ENCODE peak calls at places on chromosomes 6 and 20, in five cellular contexts. One of them, this sample, is unnamed.

GRCh38 chr6:110529355-110529754 is 52.9 kb upstream of the SLC22A16 start:
- DNase-seq in AG04450: no peak
- DNase-seq in WTC11: no peak
- DNase-seq in breast epithelium: no peak
- DNase-seq in HFFc6: peak; percentile 81
- DNase-seq in this sample: no peak

GRCh38 chr6:10487668-10488327 is 33.4 kb upstream of the GCNT2 start:
- DNase-seq in AG04450: no peak
- DNase-seq in WTC11: peak; percentile 55
- DNase-seq in breast epithelium: no peak
- DNase-seq in HFFc6: no peak
- DNase-seq in this sample: no peak

GRCh38 chr6:134937426-134937825 is 12.5 kb downstream of the ALDH8A1 start:
- DNase-seq in AG04450: no peak
- DNase-seq in WTC11: no peak
- DNase-seq in breast epithelium: no peak
- DNase-seq in HFFc6: peak; percentile 28
- DNase-seq in this sample: no peak

GRCh38 chr20:14879020-14879697 is 541.7 kb upstream of the FLRT3 start:
- DNase-seq in AG04450: peak; percentile 4
- DNase-seq in WTC11: no peak
- DNase-seq in breast epithelium: no peak
- DNase-seq in HFFc6: no peak
- DNase-seq in this sample: no peak

GRCh38 chr20:9390441-9390840 is 123.9 kb upstream of the LAMP5 start:
- DNase-seq in AG04450: no peak
- DNase-seq in WTC11: no peak
- DNase-seq in breast epithelium: no peak
- DNase-seq in HFFc6: no peak
- DNase-seq in this sample: no peak

GRCh38 chr6:66970373-66970772 is 1263.3 kb upstream of the EYS start:
- DNase-seq in AG04450: no peak
- DNase-seq in WTC11: no peak
- DNase-seq in breast epithelium: no peak
- DNase-seq in HFFc6: no peak
- DNase-seq in this sample: no peak

GRCh38 chr20:8020314-8021079 is 936 bp upstream of the TMX4 start:
- DNase-seq in AG04450: no peak
- DNase-seq in WTC11: no peak
- DNase-seq in breast epithelium: no peak
- DNase-seq in HFFc6: no peak
- DNase-seq in this sample: no peak

GRCh38 chr6:155645328-155645727 is 189.7 kb upstream of the NOX3 start:
- DNase-seq in AG04450: no peak
- DNase-seq in WTC11: no peak
- DNase-seq in breast epithelium: no peak
- DNase-seq in HFFc6: peak; percentile 46
- DNase-seq in this sample: no peak

GRCh38 chr6:21278078-21278790 is 315.3 kb upstream of the SOX4 start:
- DNase-seq in AG04450: no peak
- DNase-seq in WTC11: no peak
- DNase-seq in breast epithelium: no peak
- DNase-seq in HFFc6: no peak
- DNase-seq in this sample: no peak

GRCh38 chr6:2030682-2031244 is 214.6 kb downstream of the GMDS start:
- DNase-seq in AG04450: no peak
- DNase-seq in WTC11: no peak
- DNase-seq in breast epithelium: no peak
- DNase-seq in HFFc6: no peak
- DNase-seq in this sample: no peak

GRCh38 chr6:95517004-95517403 is 60.3 kb upstream of the MANEA start:
- DNase-seq in AG04450: no peak
- DNase-seq in WTC11: no peak
- DNase-seq in breast epithelium: no peak
- DNase-seq in HFFc6: no peak
- DNase-seq in this sample: no peak

GRCh38 chr6:5302220-5302946 is 41.1 kb downstream of the FARS2 start:
- DNase-seq in AG04450: no peak
- DNase-seq in WTC11: no peak
- DNase-seq in breast epithelium: no peak
- DNase-seq in HFFc6: no peak
- DNase-seq in this sample: no peak

GRCh38 chr6:151485616-151486015 is 8.2 kb upstream of the CCDC170 start:
- DNase-seq in AG04450: no peak
- DNase-seq in WTC11: no peak
- DNase-seq in breast epithelium: no peak
- DNase-seq in HFFc6: no peak
- DNase-seq in this sample: no peak

GRCh38 chr6:155388546-155388945 is 67.1 kb downstream of the NOX3 start:
- DNase-seq in AG04450: no peak
- DNase-seq in WTC11: no peak
- DNase-seq in breast epithelium: no peak
- DNase-seq in HFFc6: no peak
- DNase-seq in this sample: no peak

GRCh38 chr20:14711681-14712080 is 374.3 kb upstream of the FLRT3 start:
- DNase-seq in AG04450: no peak
- DNase-seq in WTC11: no peak
- DNase-seq in breast epithelium: no peak
- DNase-seq in HFFc6: no peak
- DNase-seq in this sample: no peak

GRCh38 chr6:97656236-97656635 is 373.2 kb upstream of the MMS22L start:
- DNase-seq in AG04450: no peak
- DNase-seq in WTC11: no peak
- DNase-seq in breast epithelium: no peak
- DNase-seq in HFFc6: no peak
- DNase-seq in this sample: no peak

GRCh38 chr6:129502261-129502660 is 207.7 kb downstream of the ARHGAP18 start:
- DNase-seq in AG04450: no peak
- DNase-seq in WTC11: no peak
- DNase-seq in breast epithelium: no peak
- DNase-seq in HFFc6: no peak
- DNase-seq in this sample: no peak

GRCh38 chr6:2037230-2037926 is 208.0 kb downstream of the GMDS start:
- DNase-seq in AG04450: no peak
- DNase-seq in WTC11: no peak
- DNase-seq in breast epithelium: no peak
- DNase-seq in HFFc6: peak; percentile 4
- DNase-seq in this sample: no peak

GRCh38 chr20:55893031-55893430 is 112.3 kb downstream of the CBLN4 start:
- DNase-seq in AG04450: no peak
- DNase-seq in WTC11: no peak
- DNase-seq in breast epithelium: no peak
- DNase-seq in HFFc6: no peak
- DNase-seq in this sample: no peak

GRCh38 chr20:41574802-41575389 is 43.3 kb downstream of the CHD6 start:
- DNase-seq in AG04450: no peak
- DNase-seq in WTC11: no peak
- DNase-seq in breast epithelium: no peak
- DNase-seq in HFFc6: no peak
- DNase-seq in this sample: no peak

GRCh38 chr6:52049252-52050050 is 38.0 kb downstream of the PKHD1 start:
- DNase-seq in AG04450: no peak
- DNase-seq in WTC11: no peak
- DNase-seq in breast epithelium: no peak
- DNase-seq in HFFc6: peak; percentile 36
- DNase-seq in this sample: no peak

GRCh38 chr6:131460603-131460995 is 112.4 kb upstream of the ARG1 start:
- DNase-seq in AG04450: no peak
- DNase-seq in WTC11: no peak
- DNase-seq in breast epithelium: no peak
- DNase-seq in HFFc6: no peak
- DNase-seq in this sample: no peak

GRCh38 chr20:33944914-33945313 is 48.8 kb upstream of the RALY start:
- DNase-seq in AG04450: no peak
- DNase-seq in WTC11: no peak
- DNase-seq in breast epithelium: no peak
- DNase-seq in HFFc6: no peak
- DNase-seq in this sample: no peak

GRCh38 chr6:122853259-122853995 is 64.4 kb downstream of the SMPDL3A start:
- DNase-seq in AG04450: no peak
- DNase-seq in WTC11: no peak
- DNase-seq in breast epithelium: no peak
- DNase-seq in HFFc6: no peak
- DNase-seq in this sample: no peak

GRCh38 chr20:14807224-14807623 is 469.8 kb upstream of the FLRT3 start:
- DNase-seq in AG04450: no peak
- DNase-seq in WTC11: no peak
- DNase-seq in breast epithelium: no peak
- DNase-seq in HFFc6: no peak
- DNase-seq in this sample: no peak

GRCh38 chr20:60237981-60238380 is 279.8 kb downstream of the CDH26 start:
- DNase-seq in AG04450: no peak
- DNase-seq in WTC11: no peak
- DNase-seq in breast epithelium: no peak
- DNase-seq in HFFc6: no peak
- DNase-seq in this sample: no peak

GRCh38 chr6:116011520-116011919 is 49.2 kb downstream of the FRK start:
- DNase-seq in AG04450: no peak
- DNase-seq in WTC11: no peak
- DNase-seq in breast epithelium: peak; percentile 24
- DNase-seq in HFFc6: no peak
- DNase-seq in this sample: no peak

GRCh38 chr6:110544472-110544871 is 68.1 kb upstream of the SLC22A16 start:
- DNase-seq in AG04450: no peak
- DNase-seq in WTC11: no peak
- DNase-seq in breast epithelium: no peak
- DNase-seq in HFFc6: no peak
- DNase-seq in this sample: no peak

GRCh38 chr6:69232506-69233194 is 564.2 kb downstream of the LMBRD1 start:
- DNase-seq in AG04450: peak; percentile 18
- DNase-seq in WTC11: peak; percentile 84
- DNase-seq in breast epithelium: no peak
- DNase-seq in HFFc6: no peak
- DNase-seq in this sample: peak; percentile 94

GRCh38 chr20:24993337-24994185 is 1.0 kb upstream of the APMAP start:
- DNase-seq in AG04450: no peak
- DNase-seq in WTC11: no peak
- DNase-seq in breast epithelium: no peak
- DNase-seq in HFFc6: peak; percentile 56
- DNase-seq in this sample: no peak

GRCh38 chr6:12203001-12203400 is 87.2 kb upstream of the EDN1 start:
- DNase-seq in AG04450: no peak
- DNase-seq in WTC11: no peak
- DNase-seq in breast epithelium: no peak
- DNase-seq in HFFc6: no peak
- DNase-seq in this sample: no peak

GRCh38 chr20:22060610-22061009 is 355.1 kb downstream of the PAX1 start:
- DNase-seq in AG04450: no peak
- DNase-seq in WTC11: no peak
- DNase-seq in breast epithelium: no peak
- DNase-seq in HFFc6: no peak
- DNase-seq in this sample: no peak

GRCh38 chr6:162260024-162260423 is 467.5 kb downstream of the PRKN start:
- DNase-seq in AG04450: no peak
- DNase-seq in WTC11: no peak
- DNase-seq in breast epithelium: no peak
- DNase-seq in HFFc6: no peak
- DNase-seq in this sample: no peak

GRCh38 chr6:34745277-34746103 is 11.8 kb upstream of the SNRPC start:
- DNase-seq in AG04450: peak; percentile 7
- DNase-seq in WTC11: no peak
- DNase-seq in breast epithelium: peak; percentile 69
- DNase-seq in HFFc6: peak; percentile 83
- DNase-seq in this sample: no peak

GRCh38 chr20:63100926-63101699 is 94.3 kb upstream of the BHLHE23 start:
- DNase-seq in AG04450: no peak
- DNase-seq in WTC11: peak; percentile 16
- DNase-seq in breast epithelium: no peak
- DNase-seq in HFFc6: no peak
- DNase-seq in this sample: peak; percentile 84

GRCh38 chr20:60361761-60362410 is 403.7 kb downstream of the CDH26 start:
- DNase-seq in AG04450: no peak
- DNase-seq in WTC11: no peak
- DNase-seq in breast epithelium: no peak
- DNase-seq in HFFc6: no peak
- DNase-seq in this sample: no peak

GRCh38 chr6:155171747-155172191 is 92.0 kb upstream of the CLDN20 start:
- DNase-seq in AG04450: no peak
- DNase-seq in WTC11: no peak
- DNase-seq in breast epithelium: no peak
- DNase-seq in HFFc6: peak; percentile 40
- DNase-seq in this sample: no peak

GRCh38 chr20:57291003-57291402 is 24.6 kb upstream of the BMP7 start:
- DNase-seq in AG04450: no peak
- DNase-seq in WTC11: peak; percentile 66
- DNase-seq in breast epithelium: no peak
- DNase-seq in HFFc6: no peak
- DNase-seq in this sample: no peak
- TF ChIP-seq CTCF in AG04450: no peak
- TF ChIP-seq CTCF in WTC11: peak; percentile 30
- TF ChIP-seq CTCF in breast epithelium: no peak
- TF ChIP-seq CTCF in HFFc6: peak; percentile 15
- TF ChIP-seq CTCF in this sample: no peak

GRCh38 chr6:28496099-28496779 is 19.4 kb downstream of the GPX6 start:
- DNase-seq in AG04450: no peak
- DNase-seq in WTC11: no peak
- DNase-seq in breast epithelium: no peak
- DNase-seq in HFFc6: no peak
- DNase-seq in this sample: no peak
- TF ChIP-seq CTCF in AG04450: no peak
- TF ChIP-seq CTCF in WTC11: no peak
- TF ChIP-seq CTCF in breast epithelium: no peak
- TF ChIP-seq CTCF in HFFc6: peak; percentile 34
- TF ChIP-seq CTCF in this sample: peak; percentile 32

DNA sequence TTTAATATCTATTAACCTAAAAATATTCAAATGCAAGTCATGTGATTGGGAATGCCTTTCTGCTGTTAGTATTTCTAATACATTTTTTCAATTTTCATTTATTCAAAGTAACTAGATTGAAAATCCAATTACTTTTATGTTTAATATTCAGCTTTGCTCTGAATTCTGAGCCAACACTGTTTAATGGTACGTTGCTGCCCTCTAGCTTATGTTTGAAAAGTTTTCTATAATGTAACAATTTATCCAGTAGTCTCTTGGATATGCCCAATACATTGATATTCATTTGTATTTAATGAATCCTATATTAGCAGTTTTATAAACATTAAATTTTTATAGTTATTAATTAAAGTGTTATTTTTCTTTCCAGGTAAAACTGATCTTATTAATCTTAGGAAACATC is 47.4 kb downstream of the LGSN start:
- DNase-seq in AG04450: no peak
- DNase-seq in WTC11: no peak
- DNase-seq in breast epithelium: no peak
- DNase-seq in HFFc6: peak; percentile 19
- DNase-seq in this sample: no peak
- TF ChIP-seq CTCF in AG04450: peak; percentile 31
- TF ChIP-seq CTCF in WTC11: peak; percentile 25
- TF ChIP-seq CTCF in breast epithelium: peak; percentile 21
- TF ChIP-seq CTCF in HFFc6: peak; percentile 71
- TF ChIP-seq CTCF in this sample: peak; percentile 59

DNA sequence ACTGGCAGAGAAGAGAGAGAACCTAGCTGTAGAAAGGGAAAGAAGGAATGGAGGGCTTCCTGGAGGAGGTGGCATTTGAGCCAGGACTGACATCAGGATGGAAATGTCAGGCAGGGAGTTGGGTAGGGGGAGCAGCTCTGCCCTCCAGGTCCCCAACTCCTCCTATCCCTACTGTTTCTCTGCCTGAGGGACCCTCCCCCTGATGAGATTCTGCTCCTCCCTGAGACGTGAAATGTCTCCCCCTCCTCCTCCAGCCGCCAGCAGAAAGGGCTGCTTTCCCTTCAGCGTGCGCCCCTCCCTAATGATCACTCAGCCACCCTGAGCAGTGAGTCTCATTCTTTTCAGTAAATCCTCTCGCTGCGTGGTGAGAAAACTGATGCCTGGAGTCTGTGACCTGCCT is 40.6 kb downstream of the HLA-DPB1 start:
- DNase-seq in AG04450: no peak
- DNase-seq in WTC11: peak; percentile 39
- DNase-seq in breast epithelium: no peak
- DNase-seq in HFFc6: no peak
- DNase-seq in this sample: no peak
- TF ChIP-seq CTCF in AG04450: no peak
- TF ChIP-seq CTCF in WTC11: no peak
- TF ChIP-seq CTCF in breast epithelium: no peak
- TF ChIP-seq CTCF in HFFc6: no peak
- TF ChIP-seq CTCF in this sample: no peak